ENCODE peak calls at places on chromosomes 7 and 10, in eight cellular contexts. C is B cell, I is PC-3, V is breast epithelium, J is A549, T is coronary artery, G is Calu3, F is tibial artery. W is an unnamed sample.

GRCh38 chr10:77578583-77579227 is 58.9 kb downstream of the KCNMA1 start:
- DNase-seq in C (no peak), I (peak), V (no peak), J (peak), T (no peak), G (no peak), F (no peak), W (no peak)

GRCh38 chr7:44665531-44666213 is 59.2 kb downstream of the OGDH start:
- DNase-seq in C (no peak), I (no peak), V (no peak), J (no peak), T (no peak), G (no peak), F (no peak), W (peak)

GRCh38 chr10:3699896-3700295 is 85.1 kb downstream of the KLF6 start:
- DNase-seq in C (no peak), I (no peak), V (no peak), J (no peak), T (no peak), G (no peak), F (no peak), W (no peak)

GRCh38 chr7:1562611-1563051 is 6.6 kb upstream of the TMEM184A start:
- DNase-seq in C (peak), I (no peak), V (no peak), J (no peak), T (no peak), G (no peak), F (no peak), W (no peak)

GRCh38 chr7:31134246-31135188 is 82.4 kb downstream of the ADCYAP1R1 start:
- DNase-seq in C (peak), I (peak), V (peak), J (peak), T (no peak), G (peak), F (peak), W (no peak)

GRCh38 chr10:49089152-49089788 is 26.1 kb downstream of the VSTM4 start:
- DNase-seq in C (no peak), I (no peak), V (no peak), J (no peak), T (no peak), G (no peak), F (no peak), W (no peak)

GRCh38 chr10:1365540-1366082 is 309.4 kb downstream of the WDR37 start:
- DNase-seq in C (no peak), I (no peak), V (peak), J (no peak), T (no peak), G (no peak), F (no peak), W (no peak)

GRCh38 chr7:5525271-5526189 is 101.9 kb upstream of the TNRC18 start:
- DNase-seq in C (no peak), I (peak), V (peak), J (no peak), T (no peak), G (peak), F (no peak), W (no peak)

GRCh38 chr10:13913890-13914289 is 327.1 kb downstream of the PRPF18 start:
- DNase-seq in C (no peak), I (no peak), V (no peak), J (no peak), T (no peak), G (no peak), F (peak), W (no peak)

GRCh38 chr10:112804036-112804435 is 146.0 kb upstream of the TCF7L2 start:
- DNase-seq in C (no peak), I (peak), V (no peak), J (no peak), T (no peak), G (peak), F (no peak), W (no peak)

GRCh38 chr7:84510501-84510900 is 315.9 kb upstream of the SEMA3A start:
- DNase-seq in C (no peak), I (no peak), V (no peak), J (no peak), T (no peak), G (no peak), F (no peak), W (peak)

GRCh38 chr7:4665661-4666060 is 16.4 kb upstream of the FOXK1 start:
- DNase-seq in C (no peak), I (peak), V (no peak), J (no peak), T (no peak), G (no peak), F (no peak), W (peak)

GRCh38 chr7:128913856-128914565 is 3.5 kb upstream of the KCP start:
- DNase-seq in C (peak), I (no peak), V (no peak), J (no peak), T (peak), G (no peak), F (no peak), W (no peak)

GRCh38 chr7:123727071-123727837 is 21.5 kb downstream of the WASL start:
- DNase-seq in C (no peak), I (peak), V (no peak), J (no peak), T (no peak), G (no peak), F (no peak), W (peak)

GRCh38 chr10:5666324-5667220 is at the start of gene ASB13:
- DNase-seq in C (peak), I (peak), V (no peak), J (peak), T (no peak), G (peak), F (peak), W (no peak)

GRCh38 chr10:9845075-9845474 is 1172.6 kb upstream of the CELF2 start:
- DNase-seq in C (no peak), I (no peak), V (no peak), J (no peak), T (no peak), G (no peak), F (no peak), W (no peak)

GRCh38 chr10:101011517-101012423 is 12.2 kb downstream of the LZTS2 start:
- DNase-seq in C (peak), I (peak), V (no peak), J (peak), T (no peak), G (peak), F (no peak), W (no peak)

GRCh38 chr10:91220954-91221696 is 662 bp downstream of the PCGF5 start:
- DNase-seq in C (no peak), I (peak), V (no peak), J (peak), T (no peak), G (no peak), F (no peak), W (no peak)

GRCh38 chr10:29616542-29616941 is 18.2 kb downstream of the SVIL start:
- DNase-seq in C (no peak), I (no peak), V (peak), J (no peak), T (no peak), G (no peak), F (no peak), W (no peak)

GRCh38 chr7:73896454-73896853 is 35.5 kb downstream of the TMEM270 start:
- DNase-seq in C (no peak), I (peak), V (no peak), J (no peak), T (no peak), G (no peak), F (no peak), W (no peak)

GRCh38 chr10:91689731-91690168 is 56.9 kb upstream of the PPP1R3C start:
- DNase-seq in C (no peak), I (peak), V (peak), J (no peak), T (no peak), G (no peak), F (peak), W (peak)

GRCh38 chr7:33790746-33791145 is 114.6 kb upstream of the BMPER start:
- DNase-seq in C (no peak), I (no peak), V (no peak), J (no peak), T (no peak), G (no peak), F (no peak), W (no peak)

GRCh38 chr7:923108-924041 is 31.1 kb downstream of the ADAP1 start:
- DNase-seq in C (peak), I (peak), V (peak), J (no peak), T (no peak), G (peak), F (peak), W (no peak)

GRCh38 chr10:30059209-30060107 is at the start of gene JCAD:
- DNase-seq in C (peak), I (peak), V (peak), J (peak), T (peak), G (peak), F (peak), W (no peak)

GRCh38 chr10:2861632-2862210 is 205.6 kb upstream of the PFKP start:
- DNase-seq in C (no peak), I (no peak), V (no peak), J (no peak), T (no peak), G (no peak), F (no peak), W (no peak)

GRCh38 chr10:117942261-117942660 is 104.5 kb downstream of the RAB11FIP2 start:
- DNase-seq in C (no peak), I (no peak), V (no peak), J (no peak), T (no peak), G (no peak), F (no peak), W (no peak)

GRCh38 chr10:73096041-73096451 is 620 bp downstream of the P4HA1 start:
- DNase-seq in C (peak), I (peak), V (peak), J (peak), T (peak), G (peak), F (peak), W (no peak)

GRCh38 chr7:95950698-95951097 is 178.3 kb downstream of the DYNC1I1 start:
- DNase-seq in C (no peak), I (peak), V (no peak), J (no peak), T (no peak), G (no peak), F (no peak), W (no peak)

GRCh38 chr10:589961-590680 is 99.3 kb downstream of the DIP2C start:
- DNase-seq in C (no peak), I (no peak), V (no peak), J (no peak), T (no peak), G (no peak), F (peak), W (no peak)

GRCh38 chr7:113281223-113281622 is 162.9 kb upstream of the SMIM30 start:
- DNase-seq in C (no peak), I (no peak), V (no peak), J (no peak), T (no peak), G (no peak), F (no peak), W (no peak)

GRCh38 chr10:22429146-22429545 is 83.8 kb downstream of the SPAG6 start:
- DNase-seq in C (no peak), I (peak), V (no peak), J (no peak), T (no peak), G (no peak), F (no peak), W (no peak)

GRCh38 chr10:4825868-4826787 is at the start of gene AKR1E2:
- DNase-seq in C (peak), I (no peak), V (peak), J (peak), T (peak), G (peak), F (peak), W (peak)

GRCh38 chr10:14604181-14605142 is 170.2 kb downstream of the FAM107B start:
- DNase-seq in C (peak), I (peak), V (peak), J (peak), T (peak), G (peak), F (peak), W (no peak)

GRCh38 chr10:111207525-111207924 is 130.7 kb downstream of the ADRA2A start:
- DNase-seq in C (no peak), I (no peak), V (no peak), J (no peak), T (no peak), G (peak), F (no peak), W (no peak)

GRCh38 chr7:17646181-17646956 is 293.9 kb downstream of the SNX13 start:
- DNase-seq in C (no peak), I (peak), V (no peak), J (no peak), T (no peak), G (peak), F (no peak), W (no peak)

GRCh38 chr7:4653771-4654170 is 28.3 kb upstream of the FOXK1 start:
- DNase-seq in C (no peak), I (no peak), V (no peak), J (no peak), T (no peak), G (no peak), F (no peak), W (no peak)

GRCh38 chr10:62080905-62081304 is 179.4 kb downstream of the ARID5B start:
- DNase-seq in C (no peak), I (no peak), V (no peak), J (no peak), T (no peak), G (no peak), F (no peak), W (no peak)
- TF ChIP-seq CTCF in C (no peak), I (no peak), V (no peak), J (no peak), T (no peak), G (no peak), F (peak), W (no peak)

GRCh38 chr10:97711640-97712267 is 1.8 kb upstream of the MARVELD1 start:
- DNase-seq in C (no peak), I (no peak), V (no peak), J (no peak), T (no peak), G (no peak), F (no peak), W (no peak)

GRCh38 chr10:97713351-97713827 is at the start of gene MARVELD1:
- DNase-seq in C (peak), I (peak), V (peak), J (peak), T (peak), G (peak), F (peak), W (no peak)

GRCh38 chr10:97713828-97714400 is 384 bp downstream of the MARVELD1 start:
- DNase-seq in C (peak), I (peak), V (peak), J (peak), T (peak), G (peak), F (peak), W (no peak)

GRCh38 chr10:97715259-97715874 is 1.8 kb downstream of the MARVELD1 start:
- DNase-seq in C (no peak), I (no peak), V (no peak), J (no peak), T (no peak), G (no peak), F (no peak), W (no peak)

GRCh38 chr10:97714401-97715258 is 1.1 kb downstream of the MARVELD1 start:
- DNase-seq in C (peak), I (peak), V (peak), J (peak), T (peak), G (no peak), F (peak), W (no peak)
- TF ChIP-seq CTCF in C (no peak), I (no peak), V (no peak), J (peak), T (no peak), G (no peak), F (no peak), W (no peak)

GRCh38 chr10:79605308-79605707 is 5.4 kb upstream of the SFTPA1 start:
- DNase-seq in C (no peak), I (no peak), V (no peak), J (no peak), T (no peak), G (no peak), F (no peak), W (no peak)

GRCh38 chr10:79604294-79604693 is 6.4 kb upstream of the SFTPA1 start:
- DNase-seq in C (no peak), I (no peak), V (no peak), J (no peak), T (no peak), G (no peak), F (no peak), W (no peak)

GRCh38 chr10:79610601-79611191 is at the start of gene SFTPA1:
- DNase-seq in C (no peak), I (no peak), V (no peak), J (no peak), T (no peak), G (no peak), F (no peak), W (no peak)

GRCh38 chr10:79602953-79603352 is 7.8 kb upstream of the SFTPA1 start:
- DNase-seq in C (no peak), I (no peak), V (no peak), J (no peak), T (no peak), G (no peak), F (no peak), W (no peak)

DNA sequence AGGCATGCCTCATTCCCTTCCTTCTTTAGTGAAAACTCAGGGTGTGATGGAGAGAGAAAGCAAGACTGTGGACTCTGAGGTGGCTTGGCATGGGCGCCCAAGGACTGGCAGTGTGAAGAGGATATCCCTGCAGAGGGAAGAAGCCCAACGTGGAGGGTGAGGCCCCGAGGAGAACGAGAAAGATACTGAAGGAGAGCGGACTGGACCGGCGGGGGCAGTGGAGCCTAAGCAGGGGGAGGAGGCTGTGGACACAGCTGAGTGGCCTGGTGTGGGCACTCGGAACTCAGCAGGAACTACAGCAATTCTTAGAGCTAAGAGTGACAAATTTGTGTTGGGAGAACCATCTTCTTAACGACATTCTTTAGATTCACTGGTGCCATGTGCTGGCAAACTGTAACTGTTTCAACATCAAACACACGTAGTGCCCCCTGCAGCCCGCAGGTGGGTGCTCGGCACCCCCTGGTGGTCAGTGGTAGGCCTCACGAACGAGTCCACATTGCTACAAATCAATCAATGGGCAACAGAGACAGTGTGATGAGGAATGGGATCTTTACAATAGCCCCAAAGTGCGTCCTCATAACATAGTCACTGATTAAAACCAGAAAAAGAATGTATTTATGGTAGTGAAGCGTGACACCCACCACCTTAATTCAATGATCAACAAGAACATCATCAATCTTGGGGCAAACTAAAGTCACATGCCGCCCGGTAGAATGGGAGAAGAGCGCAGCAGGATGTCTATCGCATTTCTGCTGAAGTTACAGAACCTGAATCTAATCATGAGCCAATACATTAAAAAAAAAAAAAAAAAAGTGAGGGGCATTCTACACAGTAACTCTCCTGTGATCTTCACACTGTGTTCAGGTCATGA is 2.0 kb upstream of the SFTPA1 start:
- DNase-seq in C (no peak), I (no peak), V (no peak), J (peak), T (no peak), G (peak), F (no peak), W (no peak)
- TF ChIP-seq CTCF in C (peak), I (no peak), V (no peak), J (peak), T (no peak), G (peak), F (peak), W (peak)

GRCh38 chr10:92822964-92823363 is 25.4 kb upstream of the EXOC6 start:
- DNase-seq in C (peak), I (peak), V (no peak), J (no peak), T (no peak), G (no peak), F (no peak), W (no peak)
- TF ChIP-seq CTCF in C (peak), I (peak), V (no peak), J (peak), T (no peak), G (no peak), F (no peak), W (no peak)